ENCODE peak calls at places on chromosome 11, in eight cellular contexts. I, Q, T, F, L, N, P and R are unnamed samples.

GRCh38 chr11:124481365-124482323 is 36.1 kb upstream of the OR8B8 start:
- DNase-seq in Q (peak; percentile 52), P (no peak), N (peak; percentile 48), L (no peak), F (peak; percentile 27), I (no peak), T (peak; percentile 7), R (no peak)

GRCh38 chr11:10897150-10897549 is 39.3 kb upstream of the ZBED5 start:
- DNase-seq in F (no peak), N (no peak), L (no peak), I (no peak), Q (no peak), T (peak; percentile 18), P (no peak), R (no peak)

GRCh38 chr11:134853972-134854371 is 441.9 kb upstream of the B3GAT1 start:
- DNase-seq in T (no peak), L (no peak), I (no peak), N (no peak), P (no peak), Q (no peak), F (no peak), R (no peak)

GRCh38 chr11:81869337-81870065 is 864.2 kb downstream of the FAM181B start:
- DNase-seq in Q (no peak), N (peak; percentile 84), L (no peak), P (peak; percentile 30), T (no peak), F (no peak), I (no peak), R (peak; percentile 80)

GRCh38 chr11:74319139-74319538 is 7.7 kb upstream of the P4HA3 start:
- DNase-seq in Q (peak; percentile 93), N (no peak), T (no peak), I (no peak), L (no peak), F (peak; percentile 96), P (no peak), R (no peak)

GRCh38 chr11:9139628-9140357 is 48.4 kb upstream of the SCUBE2 start:
- DNase-seq in I (no peak), L (no peak), Q (no peak), F (no peak), P (no peak), N (no peak), T (no peak), R (no peak)

GRCh38 chr11:72573380-72573949 is 100.8 kb downstream of the PDE2A start:
- DNase-seq in Q (peak; percentile 11), T (peak; percentile 65), L (no peak), I (no peak), F (peak; percentile 46), P (no peak), N (peak; percentile 22), R (no peak)

GRCh38 chr11:21883354-21883753 is 309.5 kb upstream of the ANO5 start:
- DNase-seq in P (no peak), F (no peak), Q (no peak), N (no peak), I (no peak), T (no peak), L (no peak), R (no peak)

GRCh38 chr11:6354651-6355485 is 34.6 kb upstream of the CAVIN3 start:
- DNase-seq in I (no peak), P (no peak), L (no peak), N (no peak), F (peak; percentile 38), Q (no peak), T (no peak), R (no peak)

GRCh38 chr11:75024068-75024449 is 35.3 kb downstream of the NEU3 start:
- DNase-seq in N (no peak), Q (no peak), F (no peak), T (no peak), P (no peak), I (no peak), L (no peak), R (no peak)

GRCh38 chr11:96338910-96339703 is 3.9 kb downstream of the MAML2 start:
- DNase-seq in N (peak; percentile 68), T (no peak), F (peak; percentile 54), Q (peak; percentile 84), P (peak; percentile 48), L (peak; percentile 46), I (no peak), R (peak; percentile 37)

GRCh38 chr11:62394825-62395538 is 23.9 kb upstream of the SCGB1A1 start:
- DNase-seq in F (peak; percentile 86), L (peak; percentile 89), Q (peak; percentile 80), P (peak; percentile 67), T (peak; percentile 83), I (peak; percentile 80), N (peak; percentile 57), R (no peak)

GRCh38 chr11:119207607-119208006 is 1.5 kb downstream of the CBL start:
- DNase-seq in L (no peak), N (no peak), Q (no peak), I (no peak), P (no peak), T (no peak), F (no peak), R (no peak)

GRCh38 chr11:21727102-21727501 is 465.8 kb upstream of the ANO5 start:
- DNase-seq in P (no peak), T (no peak), F (no peak), L (no peak), Q (no peak), I (no peak), N (no peak), R (no peak)

GRCh38 chr11:22875869-22876473 is 15.7 kb upstream of the CCDC179 start:
- DNase-seq in L (peak; percentile 53), P (peak; percentile 83), N (peak; percentile 68), I (peak; percentile 80), T (peak; percentile 91), F (peak; percentile 89), Q (peak; percentile 89), R (peak; percentile 37)

GRCh38 chr11:58866788-58867187 is 22.3 kb upstream of the GLYATL2 start:
- DNase-seq in F (no peak), P (no peak), T (no peak), L (no peak), I (no peak), N (no peak), Q (peak; percentile 49), R (no peak)

GRCh38 chr11:10117709-10118341 is 176.2 kb downstream of the SBF2 start:
- DNase-seq in I (no peak), F (peak; percentile 61), P (no peak), T (no peak), Q (peak; percentile 32), N (no peak), L (no peak), R (no peak)

GRCh38 chr11:446886-447285 is 3.2 kb upstream of the PTDSS2 start:
- DNase-seq in L (peak; percentile 46), I (no peak), N (no peak), Q (no peak), T (no peak), P (peak; percentile 60), F (no peak), R (no peak)

GRCh38 chr11:73962097-73962705 is 11.4 kb downstream of the DNAJB13 start:
- DNase-seq in Q (no peak), F (no peak), P (no peak), T (no peak), L (no peak), N (no peak), I (no peak), R (no peak)

GRCh38 chr11:47376183-47376542 is 2.2 kb downstream of the SPI1 start:
- DNase-seq in F (no peak), P (no peak), Q (no peak), T (no peak), N (no peak), I (no peak), L (no peak), R (no peak)
- H3K4me3 ChIP-seq in F (no peak overlapping the region), P (peak overlapping the region; percentile 13), Q (no peak overlapping the region), T (no peak overlapping the region), N (no peak overlapping the region), I (no peak overlapping the region), L (no peak overlapping the region), R (no peak overlapping the region)

DNA sequence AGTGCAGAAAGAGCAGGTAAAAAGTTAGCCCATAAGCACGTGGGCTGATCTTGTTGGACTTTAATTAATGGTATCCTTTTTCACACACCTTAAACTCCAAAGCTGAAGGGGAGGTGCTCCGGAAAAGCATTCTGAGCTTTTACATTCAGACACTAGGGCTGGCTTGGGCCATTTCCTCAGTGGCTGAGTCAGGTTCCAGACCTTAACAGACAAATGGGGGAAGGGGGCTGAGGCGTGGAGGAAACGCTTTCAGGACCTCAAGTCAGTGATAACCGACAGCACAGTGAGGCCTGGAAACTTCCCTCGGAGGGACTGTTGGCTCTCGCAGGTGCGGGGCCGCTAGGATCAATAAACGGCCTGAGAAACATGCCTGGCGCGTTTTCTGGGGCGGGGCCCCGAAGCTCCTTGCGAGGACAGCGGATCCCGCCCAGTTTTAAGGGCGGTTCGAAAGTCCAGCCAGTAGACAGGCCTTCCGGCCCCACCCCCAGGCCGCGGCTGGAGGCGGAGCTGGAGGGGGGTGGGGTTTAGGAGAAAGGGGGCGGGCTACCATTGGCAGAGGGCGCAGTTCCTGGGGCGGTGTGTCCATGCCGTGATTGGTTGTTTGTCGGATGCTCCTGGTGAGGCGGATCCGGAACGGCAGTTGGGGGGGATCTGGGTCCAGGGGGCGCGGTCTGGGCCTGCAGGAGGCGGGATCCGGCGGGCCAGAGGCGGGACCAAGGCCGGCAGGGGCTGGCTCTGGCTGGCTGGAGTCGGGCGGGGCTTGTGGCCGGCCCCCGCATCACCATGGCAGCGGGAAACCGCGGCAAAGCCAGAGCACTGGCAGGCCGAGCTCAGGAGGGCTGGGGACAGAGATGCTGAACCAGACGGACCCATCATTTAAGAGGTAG is 8.0 kb downstream of the C11orf52 start:
- DNase-seq in T (peak; percentile 97), P (peak; percentile 97), N (peak; percentile 98), F (peak; percentile 98), Q (peak; percentile 96), I (peak; percentile 98), L (peak; percentile 97), R (peak; percentile 97)
- TF ChIP-seq CTCF in T (no peak), P (no peak), N (no peak), F (no peak), Q (no peak), I (peak; percentile 21), L (no peak), R (no peak)

GRCh38 chr11:1568451-1568911 is 3.6 kb downstream of the DUSP8 start:
- DNase-seq in T (no peak), F (no peak), I (peak; percentile 55), N (peak; percentile 35), L (no peak), P (peak; percentile 20), Q (no peak), R (peak; percentile 55)
- H3K4me1 ChIP-seq in T (no peaks in the 10 kb centered on the region), F (peaks cover 2% of the 10 kb centered on the region), I (peaks cover 79% of the 10 kb centered on the region), N (no peaks in the 10 kb centered on the region), L (no peaks in the 10 kb centered on the region), P (peaks cover 7% of the 10 kb centered on the region), Q (peaks cover 11% of the 10 kb centered on the region), R (peaks cover 44% of the 10 kb centered on the region)

GRCh38 chr11:8083871-8084281 is 2.9 kb downstream of the TUB start:
- DNase-seq in F (no peak), N (no peak), T (no peak), Q (no peak), L (no peak), P (no peak), I (no peak), R (no peak)

GRCh38 chr11:8081591-8082021 is 595 bp downstream of the TUB start:
- DNase-seq in T (no peak), P (no peak), N (no peak), F (peak; percentile 13), I (no peak), Q (peak; percentile 22), L (peak; percentile 49), R (no peak)

GRCh38 chr11:8080674-8081590 is at the start of gene TUB:
- DNase-seq in T (peak; percentile 72), L (peak; percentile 65), N (no peak), Q (no peak), P (no peak), F (no peak), I (peak; percentile 34), R (no peak)

GRCh38 chr11:8083088-8083395 is 2.0 kb downstream of the TUB start:
- DNase-seq in I (no peak), P (no peak), L (no peak), T (no peak), F (no peak), Q (no peak), N (no peak), R (no peak)

GRCh38 chr11:8082391-8083087 is 1.5 kb downstream of the TUB start:
- DNase-seq in T (peak; percentile 64), F (no peak), P (no peak), N (no peak), L (no peak), I (no peak), Q (no peak), R (no peak)
- H3K4me3 ChIP-seq in T (no peak overlapping the region), F (no peak overlapping the region), P (no peak overlapping the region), N (no peak overlapping the region), L (no peak overlapping the region), I (no peak overlapping the region), Q (no peak overlapping the region), R (no peak overlapping the region)